ENCODE peak calls at places on chromosome 16, in eight cellular contexts. S, N, Q, F, B, W, I and M are unnamed samples.

GRCh38 chr16:8641671-8642070 is 20.2 kb downstream of the METTL22 start:
- DNase-seq in S (no peak), N (no peak), Q (no peak), F (no peak), B (no peak), W (no peak), I (no peak), M (no peak)

GRCh38 chr16:20137194-20137593 is 63.5 kb upstream of the GPR139 start:
- DNase-seq in S (no peak), N (no peak), Q (no peak), F (no peak), B (no peak), W (no peak), I (no peak), M (no peak)

GRCh38 chr16:89871895-89872294 is 1.5 kb upstream of the TCF25 start:
- DNase-seq in S (no peak), N (no peak), Q (no peak), F (no peak), B (no peak), W (no peak), I (no peak), M (no peak)

GRCh38 chr16:3673676-3674377 is 19.3 kb downstream of the DNASE1 start:
- DNase-seq in S (no peak), N (no peak), Q (peak), F (no peak), B (no peak), W (no peak), I (no peak), M (no peak)

GRCh38 chr16:84509032-84509950 is 4.8 kb upstream of the MEAK7 start:
- DNase-seq in S (no peak), N (no peak), Q (peak), F (peak), B (no peak), W (no peak), I (no peak), M (no peak)

GRCh38 chr16:75647492-75648264 is at the start of the genes KARS1 and TERF2IP:
- DNase-seq in S (peak), N (peak), Q (peak), F (peak), B (peak), W (peak), I (peak), M (peak)

GRCh38 chr16:2299915-2300192 is 31.9 kb upstream of the RNPS1 start:
- DNase-seq in S (no peak), N (no peak), Q (no peak), F (no peak), B (no peak), W (no peak), I (no peak), M (no peak)

GRCh38 chr16:764848-765487 is 4.4 kb downstream of the MSLN start:
- DNase-seq in S (no peak), N (no peak), Q (no peak), F (no peak), B (no peak), W (no peak), I (no peak), M (no peak)

GRCh38 chr16:84320511-84320910 is 25.8 kb downstream of the WFDC1 start:
- DNase-seq in S (no peak), N (no peak), Q (peak), F (no peak), B (no peak), W (no peak), I (no peak), M (no peak)